ENCODE peak calls at places on chromosomes 13 and 19, in eight cellular contexts. One of them, this sample, is unnamed.

GRCh38 chr13:101690871-101691270 is 238.4 kb downstream of the ITGBL1 start:
- DNase-seq in DND-41: no peak
- DNase-seq in tibial nerve: no peak
- DNase-seq in CD8-positive, alpha-beta T cell: no peak
- DNase-seq in right lobe of liver: no peak
- DNase-seq in upper lobe of left lung: no peak
- DNase-seq in right atrium auricular region: no peak
- DNase-seq in OCI-LY7: no peak
- DNase-seq in this sample: no peak

GRCh38 chr19:40445006-40445312 is 824 bp upstream of the SERTAD3 start:
- DNase-seq in right lobe of liver: no peak
- DNase-seq in upper lobe of left lung: no peak
- DNase-seq in CD8-positive, alpha-beta T cell: no peak
- DNase-seq in right atrium auricular region: no peak
- DNase-seq in tibial nerve: no peak
- DNase-seq in OCI-LY7: no peak
- DNase-seq in DND-41: no peak
- DNase-seq in this sample: no peak

GRCh38 chr19:2492870-2493269 is 16.9 kb downstream of the GADD45B start:
- DNase-seq in right atrium auricular region: no peak
- DNase-seq in CD8-positive, alpha-beta T cell: no peak
- DNase-seq in upper lobe of left lung: no peak
- DNase-seq in right lobe of liver: no peak
- DNase-seq in tibial nerve: no peak
- DNase-seq in DND-41: peak; percentile 26
- DNase-seq in OCI-LY7: no peak
- DNase-seq in this sample: no peak

GRCh38 chr19:17830567-17831418 is 9.5 kb upstream of the INSL3 start:
- DNase-seq in right lobe of liver: no peak
- DNase-seq in DND-41: peak; percentile 52
- DNase-seq in tibial nerve: peak; percentile 48
- DNase-seq in OCI-LY7: peak; percentile 63
- DNase-seq in right atrium auricular region: no peak
- DNase-seq in upper lobe of left lung: peak; percentile 83
- DNase-seq in CD8-positive, alpha-beta T cell: no peak
- DNase-seq in this sample: no peak

GRCh38 chr13:87166348-87166747 is 504.8 kb upstream of the SLITRK5 start:
- DNase-seq in right atrium auricular region: no peak
- DNase-seq in OCI-LY7: no peak
- DNase-seq in tibial nerve: no peak
- DNase-seq in CD8-positive, alpha-beta T cell: no peak
- DNase-seq in DND-41: no peak
- DNase-seq in right lobe of liver: no peak
- DNase-seq in upper lobe of left lung: no peak
- DNase-seq in this sample: no peak

GRCh38 chr13:81488021-81488420 is 1147.1 kb upstream of the SPRY2 start:
- DNase-seq in tibial nerve: no peak
- DNase-seq in upper lobe of left lung: no peak
- DNase-seq in DND-41: no peak
- DNase-seq in OCI-LY7: no peak
- DNase-seq in right atrium auricular region: no peak
- DNase-seq in CD8-positive, alpha-beta T cell: no peak
- DNase-seq in right lobe of liver: no peak
- DNase-seq in this sample: no peak

GRCh38 chr13:33284016-33284415 is 1.5 kb downstream of the STARD13 start:
- DNase-seq in DND-41: no peak
- DNase-seq in CD8-positive, alpha-beta T cell: no peak
- DNase-seq in upper lobe of left lung: no peak
- DNase-seq in OCI-LY7: no peak
- DNase-seq in tibial nerve: no peak
- DNase-seq in right lobe of liver: no peak
- DNase-seq in right atrium auricular region: no peak
- DNase-seq in this sample: no peak

GRCh38 chr19:40366697-40367561 is 18.4 kb downstream of the PLD3 start:
- DNase-seq in DND-41: no peak
- DNase-seq in tibial nerve: no peak
- DNase-seq in OCI-LY7: no peak
- DNase-seq in upper lobe of left lung: no peak
- DNase-seq in CD8-positive, alpha-beta T cell: no peak
- DNase-seq in right lobe of liver: no peak
- DNase-seq in right atrium auricular region: no peak
- DNase-seq in this sample: no peak

GRCh38 chr13:66312312-66313087 is 917.6 kb downstream of the PCDH9 start:
- DNase-seq in right atrium auricular region: no peak
- DNase-seq in DND-41: no peak
- DNase-seq in upper lobe of left lung: no peak
- DNase-seq in OCI-LY7: no peak
- DNase-seq in CD8-positive, alpha-beta T cell: no peak
- DNase-seq in tibial nerve: no peak
- DNase-seq in right lobe of liver: no peak
- DNase-seq in this sample: no peak

GRCh38 chr19:1884719-1885334 is 469 bp downstream of the ABHD17A start:
- DNase-seq in upper lobe of left lung: no peak
- DNase-seq in right atrium auricular region: no peak
- DNase-seq in OCI-LY7: peak; percentile 28
- DNase-seq in DND-41: no peak
- DNase-seq in tibial nerve: no peak
- DNase-seq in right lobe of liver: no peak
- DNase-seq in CD8-positive, alpha-beta T cell: no peak
- DNase-seq in this sample: no peak

GRCh38 chr13:92976657-92977056 is 249.9 kb upstream of the GPC6 start:
- DNase-seq in upper lobe of left lung: no peak
- DNase-seq in OCI-LY7: no peak
- DNase-seq in right lobe of liver: no peak
- DNase-seq in tibial nerve: no peak
- DNase-seq in DND-41: no peak
- DNase-seq in CD8-positive, alpha-beta T cell: no peak
- DNase-seq in right atrium auricular region: no peak
- DNase-seq in this sample: no peak

GRCh38 chr13:113918580-113918979 is 54.7 kb upstream of the GAS6 start:
- DNase-seq in CD8-positive, alpha-beta T cell: no peak
- DNase-seq in OCI-LY7: no peak
- DNase-seq in right atrium auricular region: peak; percentile 13
- DNase-seq in right lobe of liver: no peak
- DNase-seq in DND-41: no peak
- DNase-seq in upper lobe of left lung: no peak
- DNase-seq in tibial nerve: no peak
- DNase-seq in this sample: no peak

GRCh38 chr19:45827459-45828093 is 12.5 kb upstream of the RSPH6A start:
- DNase-seq in right atrium auricular region: no peak
- DNase-seq in DND-41: no peak
- DNase-seq in CD8-positive, alpha-beta T cell: no peak
- DNase-seq in right lobe of liver: no peak
- DNase-seq in tibial nerve: no peak
- DNase-seq in upper lobe of left lung: peak; percentile 39
- DNase-seq in OCI-LY7: no peak
- DNase-seq in this sample: no peak

GRCh38 chr19:3774621-3775373 is 2.8 kb upstream of the RAX2 start:
- DNase-seq in CD8-positive, alpha-beta T cell: no peak
- DNase-seq in DND-41: no peak
- DNase-seq in upper lobe of left lung: peak; percentile 73
- DNase-seq in right atrium auricular region: no peak
- DNase-seq in tibial nerve: no peak
- DNase-seq in OCI-LY7: no peak
- DNase-seq in right lobe of liver: no peak
- DNase-seq in this sample: no peak

GRCh38 chr13:89029062-89029461 is 1357.9 kb downstream of the SLITRK5 start:
- DNase-seq in OCI-LY7: no peak
- DNase-seq in DND-41: no peak
- DNase-seq in upper lobe of left lung: no peak
- DNase-seq in tibial nerve: no peak
- DNase-seq in CD8-positive, alpha-beta T cell: no peak
- DNase-seq in right lobe of liver: no peak
- DNase-seq in right atrium auricular region: no peak
- DNase-seq in this sample: no peak

GRCh38 chr19:1527650-1528309 is 3.9 kb downstream of the PLK5 start:
- DNase-seq in upper lobe of left lung: peak; percentile 82
- DNase-seq in right lobe of liver: no peak
- DNase-seq in OCI-LY7: no peak
- DNase-seq in CD8-positive, alpha-beta T cell: no peak
- DNase-seq in right atrium auricular region: no peak
- DNase-seq in tibial nerve: no peak
- DNase-seq in DND-41: no peak
- DNase-seq in this sample: no peak

GRCh38 chr13:93476175-93476574 is 249.6 kb downstream of the GPC6 start:
- DNase-seq in DND-41: no peak
- DNase-seq in upper lobe of left lung: no peak
- DNase-seq in tibial nerve: no peak
- DNase-seq in CD8-positive, alpha-beta T cell: no peak
- DNase-seq in right atrium auricular region: no peak
- DNase-seq in OCI-LY7: no peak
- DNase-seq in right lobe of liver: no peak
- DNase-seq in this sample: no peak

GRCh38 chr19:7004313-7004931 is 16.8 kb downstream of the MBD3L2B start:
- DNase-seq in CD8-positive, alpha-beta T cell: no peak
- DNase-seq in OCI-LY7: no peak
- DNase-seq in upper lobe of left lung: no peak
- DNase-seq in tibial nerve: no peak
- DNase-seq in right lobe of liver: no peak
- DNase-seq in right atrium auricular region: no peak
- DNase-seq in DND-41: peak; percentile 20
- DNase-seq in this sample: peak; percentile 29

GRCh38 chr13:113786262-113786841 is 27.3 kb downstream of the TMEM255B start:
- DNase-seq in DND-41: no peak
- DNase-seq in tibial nerve: no peak
- DNase-seq in right atrium auricular region: no peak
- DNase-seq in right lobe of liver: no peak
- DNase-seq in CD8-positive, alpha-beta T cell: no peak
- DNase-seq in OCI-LY7: no peak
- DNase-seq in upper lobe of left lung: no peak
- DNase-seq in this sample: no peak

GRCh38 chr13:26058704-26059103 is 6.9 kb upstream of the SHISA2 start:
- DNase-seq in OCI-LY7: no peak
- DNase-seq in upper lobe of left lung: no peak
- DNase-seq in DND-41: peak; percentile 74
- DNase-seq in right lobe of liver: no peak
- DNase-seq in CD8-positive, alpha-beta T cell: no peak
- DNase-seq in right atrium auricular region: no peak
- DNase-seq in tibial nerve: no peak
- DNase-seq in this sample: no peak

GRCh38 chr13:98222081-98222554 is 45.0 kb upstream of the RNF113B start:
- DNase-seq in right atrium auricular region: no peak
- DNase-seq in right lobe of liver: no peak
- DNase-seq in CD8-positive, alpha-beta T cell: no peak
- DNase-seq in upper lobe of left lung: no peak
- DNase-seq in tibial nerve: no peak
- DNase-seq in OCI-LY7: no peak
- DNase-seq in DND-41: no peak
- DNase-seq in this sample: no peak

GRCh38 chr19:46015080-46015960 is 7.5 kb downstream of the PGLYRP1 start:
- DNase-seq in upper lobe of left lung: peak; percentile 93
- DNase-seq in DND-41: no peak
- DNase-seq in OCI-LY7: peak; percentile 38
- DNase-seq in tibial nerve: no peak
- DNase-seq in right lobe of liver: peak; percentile 80
- DNase-seq in right atrium auricular region: no peak
- DNase-seq in CD8-positive, alpha-beta T cell: peak; percentile 51
- DNase-seq in this sample: peak; percentile 71

GRCh38 chr19:17475541-17476115 is 5.3 kb downstream of the SLC27A1 start:
- DNase-seq in right atrium auricular region: peak; percentile 66
- DNase-seq in OCI-LY7: no peak
- DNase-seq in CD8-positive, alpha-beta T cell: no peak
- DNase-seq in DND-41: no peak
- DNase-seq in tibial nerve: peak; percentile 60
- DNase-seq in right lobe of liver: no peak
- DNase-seq in upper lobe of left lung: no peak
- DNase-seq in this sample: no peak

GRCh38 chr19:56566904-56567273 is 379 bp upstream of the ZNF470 start:
- DNase-seq in right lobe of liver: no peak
- DNase-seq in right atrium auricular region: peak; percentile 57
- DNase-seq in CD8-positive, alpha-beta T cell: peak; percentile 30
- DNase-seq in tibial nerve: no peak
- DNase-seq in upper lobe of left lung: peak; percentile 92
- DNase-seq in DND-41: peak; percentile 57
- DNase-seq in OCI-LY7: no peak
- DNase-seq in this sample: no peak

GRCh38 chr19:56567274-56568120 is at the start of gene ZNF470:
- DNase-seq in OCI-LY7: peak; percentile 80
- DNase-seq in right atrium auricular region: peak; percentile 95
- DNase-seq in CD8-positive, alpha-beta T cell: peak; percentile 85
- DNase-seq in right lobe of liver: peak; percentile 97
- DNase-seq in DND-41: peak; percentile 85
- DNase-seq in tibial nerve: peak; percentile 88
- DNase-seq in upper lobe of left lung: peak; percentile 97
- DNase-seq in this sample: peak; percentile 78

DNA sequence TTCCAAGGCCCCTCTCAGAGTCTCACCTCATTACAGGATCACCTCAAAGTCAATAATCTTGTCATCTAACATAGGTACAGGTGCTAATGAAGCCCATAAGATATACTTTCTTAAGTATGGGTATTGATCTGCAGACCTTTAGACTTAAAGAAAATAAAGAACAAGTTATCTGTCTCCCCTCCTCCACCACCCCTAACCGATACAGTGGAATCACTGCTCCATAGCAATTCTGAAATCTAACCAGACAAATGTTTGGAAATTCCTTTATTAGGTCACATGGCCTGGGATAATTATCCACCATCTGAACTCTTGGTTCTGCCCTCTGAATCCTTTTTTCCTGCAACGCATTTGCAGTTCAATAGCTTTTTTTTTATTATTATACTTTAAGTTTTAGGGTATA is 4.5 kb upstream of the ZNF470 start:
- DNase-seq in right lobe of liver: no peak
- DNase-seq in upper lobe of left lung: no peak
- DNase-seq in DND-41: no peak
- DNase-seq in right atrium auricular region: no peak
- DNase-seq in CD8-positive, alpha-beta T cell: no peak
- DNase-seq in OCI-LY7: no peak
- DNase-seq in tibial nerve: no peak
- DNase-seq in this sample: no peak
- H3K9me3 ChIP-seq in right lobe of liver: no peaks in the 10 kb centered on the region
- H3K9me3 ChIP-seq in upper lobe of left lung: peaks cover 88% of the 10 kb centered on the region
- H3K9me3 ChIP-seq in DND-41: peaks cover 51% of the 10 kb centered on the region
- H3K9me3 ChIP-seq in right atrium auricular region: peaks cover 86% of the 10 kb centered on the region
- H3K9me3 ChIP-seq in CD8-positive, alpha-beta T cell: peaks cover 32% of the 10 kb centered on the region
- H3K9me3 ChIP-seq in OCI-LY7: peaks cover 11% of the 10 kb centered on the region
- H3K9me3 ChIP-seq in tibial nerve: peaks cover 85% of the 10 kb centered on the region
- H3K9me3 ChIP-seq in this sample: peaks cover 48% of the 10 kb centered on the region

GRCh38 chr19:44401108-44401786 is at the start of gene ZNF285:
- DNase-seq in right lobe of liver: peak; percentile 93
- DNase-seq in DND-41: no peak
- DNase-seq in right atrium auricular region: peak; percentile 93
- DNase-seq in OCI-LY7: no peak
- DNase-seq in upper lobe of left lung: peak; percentile 90
- DNase-seq in tibial nerve: peak; percentile 67
- DNase-seq in CD8-positive, alpha-beta T cell: peak; percentile 65
- DNase-seq in this sample: peak; percentile 19
- H3K9me3 ChIP-seq in right lobe of liver: no peaks in the 10 kb centered on the region
- H3K9me3 ChIP-seq in DND-41: no peaks in the 10 kb centered on the region
- H3K9me3 ChIP-seq in right atrium auricular region: peaks cover 20% of the 10 kb centered on the region
- H3K9me3 ChIP-seq in OCI-LY7: no peaks in the 10 kb centered on the region
- H3K9me3 ChIP-seq in upper lobe of left lung: peaks cover 8% of the 10 kb centered on the region
- H3K9me3 ChIP-seq in tibial nerve: peaks cover 79% of the 10 kb centered on the region
- H3K9me3 ChIP-seq in CD8-positive, alpha-beta T cell: no peaks in the 10 kb centered on the region
- H3K9me3 ChIP-seq in this sample: peaks cover 4% of the 10 kb centered on the region

GRCh38 chr19:37738371-37738770 is 18.8 kb upstream of the ZNF607 start:
- DNase-seq in tibial nerve: no peak
- DNase-seq in right atrium auricular region: no peak
- DNase-seq in OCI-LY7: no peak
- DNase-seq in right lobe of liver: no peak
- DNase-seq in CD8-positive, alpha-beta T cell: no peak
- DNase-seq in DND-41: no peak
- DNase-seq in upper lobe of left lung: no peak
- DNase-seq in this sample: no peak
- H3K9me3 ChIP-seq in tibial nerve: peaks cover 96% of the 10 kb centered on the region
- H3K9me3 ChIP-seq in right atrium auricular region: peaks cover 52% of the 10 kb centered on the region
- H3K9me3 ChIP-seq in OCI-LY7: peaks cover 12% of the 10 kb centered on the region
- H3K9me3 ChIP-seq in right lobe of liver: no peaks in the 10 kb centered on the region
- H3K9me3 ChIP-seq in CD8-positive, alpha-beta T cell: peaks cover 55% of the 10 kb centered on the region
- H3K9me3 ChIP-seq in DND-41: peaks cover 13% of the 10 kb centered on the region
- H3K9me3 ChIP-seq in upper lobe of left lung: peaks cover 91% of the 10 kb centered on the region
- H3K9me3 ChIP-seq in this sample: peaks cover 44% of the 10 kb centered on the region

GRCh38 chr19:56760842-56761241 is 79.7 kb downstream of the PEG3 start:
- DNase-seq in right lobe of liver: no peak
- DNase-seq in OCI-LY7: no peak
- DNase-seq in upper lobe of left lung: no peak
- DNase-seq in DND-41: no peak
- DNase-seq in right atrium auricular region: no peak
- DNase-seq in tibial nerve: no peak
- DNase-seq in CD8-positive, alpha-beta T cell: no peak
- DNase-seq in this sample: no peak
- H3K9me3 ChIP-seq in right lobe of liver: no peaks in the 10 kb centered on the region
- H3K9me3 ChIP-seq in OCI-LY7: no peaks in the 10 kb centered on the region
- H3K9me3 ChIP-seq in upper lobe of left lung: peaks cover 5% of the 10 kb centered on the region
- H3K9me3 ChIP-seq in DND-41: peaks cover 10% of the 10 kb centered on the region
- H3K9me3 ChIP-seq in right atrium auricular region: no peaks in the 10 kb centered on the region
- H3K9me3 ChIP-seq in tibial nerve: peaks cover 69% of the 10 kb centered on the region
- H3K9me3 ChIP-seq in CD8-positive, alpha-beta T cell: peaks cover 8% of the 10 kb centered on the region
- H3K9me3 ChIP-seq in this sample: no peaks in the 10 kb centered on the region

This sample was measured in CD8-positive, alpha-beta memory T cell.